ENCODE peak calls at places on chromosome 5, in nine cellular contexts. U, H, X, K, S, W, I, M and D are unnamed samples.

GRCh38 chr5:132446621-132447020 is 44.0 kb downstream of the IRF1 start:
- DNase-seq in U (peak; percentile 66), H (no peak), X (peak; percentile 73), K (peak; percentile 70), S (peak; percentile 73), W (no peak), I (peak; percentile 85), M (no peak), D (no peak)

GRCh38 chr5:158070855-158071254 is 211.9 kb upstream of the CLINT1 start:
- DNase-seq in U (no peak), H (no peak), X (no peak), K (no peak), S (no peak), W (no peak), I (no peak), M (no peak), D (no peak)

GRCh38 chr5:35369965-35370790 is 139.9 kb upstream of the PRLR start:
- DNase-seq in U (no peak), H (no peak), X (no peak), K (no peak), S (no peak), W (peak; percentile 54), I (no peak), M (no peak), D (no peak)

GRCh38 chr5:116923344-116923743 is 348.7 kb upstream of the SEMA6A start:
- DNase-seq in U (no peak), H (no peak), X (no peak), K (no peak), S (no peak), W (no peak), I (no peak), M (no peak), D (no peak)

GRCh38 chr5:179668404-179668803 is 12.4 kb downstream of the CBY3 start:
- DNase-seq in U (peak; percentile 51), H (peak; percentile 72), X (no peak), K (peak; percentile 51), S (no peak), W (peak; percentile 52), I (peak; percentile 52), M (no peak), D (no peak)

GRCh38 chr5:181217805-181218065 is 5.3 kb upstream of the TRIM41 start:
- DNase-seq in U (peak; percentile 83), H (peak; percentile 19), X (no peak), K (no peak), S (no peak), W (no peak), I (no peak), M (no peak), D (no peak)

GRCh38 chr5:95955996-95956899 is 5.4 kb downstream of the ELL2 start:
- DNase-seq in U (no peak), H (no peak), X (no peak), K (no peak), S (no peak), W (no peak), I (no peak), M (no peak), D (no peak)

GRCh38 chr5:132681983-132682382 is 8.2 kb downstream of the IL4 start:
- DNase-seq in U (no peak), H (no peak), X (no peak), K (no peak), S (no peak), W (no peak), I (no peak), M (no peak), D (no peak)

GRCh38 chr5:160894-161540 is 30.3 kb upstream of the LRRC14B start:
- DNase-seq in U (peak; percentile 22), H (no peak), X (no peak), K (no peak), S (no peak), W (no peak), I (no peak), M (peak; percentile 54), D (no peak)

GRCh38 chr5:156764149-156764548 is 85.9 kb upstream of the PPP1R2B start:
- DNase-seq in U (no peak), H (no peak), X (no peak), K (no peak), S (no peak), W (no peak), I (no peak), M (no peak), D (no peak)

GRCh38 chr5:41856644-41857491 is 13.4 kb downstream of the OXCT1 start:
- DNase-seq in U (peak; percentile 79), H (peak; percentile 69), X (peak; percentile 46), K (peak; percentile 59), S (no peak), W (peak; percentile 51), I (peak; percentile 64), M (no peak), D (no peak)

GRCh38 chr5:103393131-103393754 is 134.7 kb downstream of the MACIR start:
- DNase-seq in U (no peak), H (no peak), X (no peak), K (no peak), S (no peak), W (no peak), I (peak; percentile 15), M (no peak), D (no peak)

DNA sequence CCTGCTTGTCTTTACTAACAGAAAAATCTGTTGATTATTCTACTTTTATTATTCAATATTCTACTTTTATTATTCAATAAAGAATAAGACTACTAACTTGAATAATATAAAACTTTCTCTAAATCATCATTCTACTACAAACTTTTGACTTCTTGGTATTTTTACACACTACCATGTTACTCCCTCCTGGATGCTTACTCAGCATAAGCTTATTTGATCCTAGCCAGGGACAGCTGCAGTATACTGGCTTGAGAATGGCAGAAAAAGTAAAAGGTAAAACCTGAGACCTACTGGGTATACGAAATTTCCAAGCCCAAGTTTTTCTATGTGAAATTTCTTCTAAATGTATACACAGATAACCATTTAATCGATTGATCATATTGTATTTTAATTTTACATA is 26.1 kb downstream of the PGGT1B start:
- DNase-seq in U (no peak), H (no peak), X (no peak), K (no peak), S (no peak), W (no peak), I (no peak), M (no peak), D (no peak)
- H3K27ac ChIP-seq in U (no peak overlapping the region), H (no peak overlapping the region), X (no peak overlapping the region), K (no peak overlapping the region), S (no peak overlapping the region), W (no peak overlapping the region), I (no peak overlapping the region), M (no peak overlapping the region), D (no peak overlapping the region)

GRCh38 chr5:150144876-150145275 is 10.8 kb downstream of the PDGFRB start:
- DNase-seq in U (no peak), H (no peak), X (no peak), K (no peak), S (no peak), W (no peak), I (no peak), M (no peak), D (no peak)
- H3K4me1 ChIP-seq in U (no peaks in the 10 kb centered on the region), H (peaks cover 27% of the 10 kb centered on the region), X (peaks cover 17% of the 10 kb centered on the region), K (no peaks in the 10 kb centered on the region), S (peaks cover 99% of the 10 kb centered on the region), W (peaks cover 84% of the 10 kb centered on the region), I (no peaks in the 10 kb centered on the region), M (peaks cover 42% of the 10 kb centered on the region), D (peaks cover 62% of the 10 kb centered on the region)

GRCh38 chr5:160237571-160238093 is 8.3 kb downstream of the FABP6 start:
- DNase-seq in U (no peak), H (no peak), X (no peak), K (no peak), S (no peak), W (no peak), I (no peak), M (no peak), D (no peak)
- TF ChIP-seq CTCF in U (no peak), H (no peak), X (no peak), K (no peak), S (no peak), W (no peak), I (no peak), M (no peak), D (no peak)

GRCh38 chr5:124859027-124859426 is 112.6 kb upstream of the ZNF608 start:
- DNase-seq in U (no peak), H (no peak), X (no peak), K (no peak), S (no peak), W (peak; percentile 64), I (peak; percentile 43), M (no peak), D (no peak)

GRCh38 chr5:124856726-124857125 is 110.3 kb upstream of the ZNF608 start:
- DNase-seq in U (no peak), H (no peak), X (no peak), K (no peak), S (no peak), W (no peak), I (no peak), M (no peak), D (no peak)

GRCh38 chr5:124860271-124860670 is 113.8 kb upstream of the ZNF608 start:
- DNase-seq in U (no peak), H (no peak), X (no peak), K (no peak), S (no peak), W (peak; percentile 8), I (no peak), M (no peak), D (no peak)

DNA sequence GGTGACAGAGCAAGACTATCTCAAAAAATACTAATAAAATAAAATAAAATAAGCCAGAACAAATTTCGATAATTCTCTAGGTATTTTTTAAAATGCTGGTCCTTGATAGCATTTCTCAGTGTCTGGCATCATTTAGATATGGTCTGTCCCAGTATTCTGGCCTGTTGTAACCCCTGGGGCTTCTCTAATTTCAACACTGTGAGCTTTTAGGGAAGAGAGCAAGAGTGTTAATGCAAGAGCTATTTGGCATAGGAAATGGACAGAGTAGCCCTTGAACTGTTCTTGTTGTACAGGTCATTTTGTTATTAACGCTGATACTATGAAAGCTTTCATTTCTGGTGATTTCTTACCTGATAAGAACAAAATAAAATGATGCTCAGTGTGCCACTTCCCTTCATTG is 112.2 kb upstream of the ZNF608 start:
- DNase-seq in U (no peak), H (no peak), X (no peak), K (no peak), S (no peak), W (peak; percentile 47), I (no peak), M (no peak), D (no peak)
- H3K27ac ChIP-seq in U (no peak overlapping the region), H (no peak overlapping the region), X (no peak overlapping the region), K (no peak overlapping the region), S (no peak overlapping the region), W (peak overlapping the region; percentile 64), I (no peak overlapping the region), M (no peak overlapping the region), D (no peak overlapping the region)

DNA sequence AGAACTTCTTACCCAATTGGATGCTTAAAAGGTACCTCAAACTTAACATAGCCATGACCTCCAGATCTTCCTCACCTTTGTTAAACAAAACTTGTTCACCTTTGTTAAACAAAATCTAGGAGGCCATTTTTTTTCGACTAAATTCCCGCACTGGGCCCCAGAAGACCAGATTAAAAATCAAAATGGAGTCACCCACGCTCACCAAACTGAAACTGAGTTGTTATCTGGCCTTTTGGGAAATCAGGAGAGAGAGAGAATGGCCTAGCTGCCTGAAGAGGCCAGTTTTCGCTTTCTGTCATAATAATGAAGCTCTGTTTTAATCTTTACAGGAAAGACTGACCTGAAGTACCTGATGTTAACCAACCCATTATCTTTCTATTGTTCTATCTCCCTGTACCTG is 69.4 kb downstream of the FYB1 start:
- DNase-seq in U (no peak), H (no peak), X (no peak), K (no peak), S (no peak), W (no peak), I (no peak), M (no peak), D (no peak)
- H3K4me1 ChIP-seq in U (no peaks in the 10 kb centered on the region), H (no peaks in the 10 kb centered on the region), X (peaks cover 6% of the 10 kb centered on the region), K (no peaks in the 10 kb centered on the region), S (peaks cover 7% of the 10 kb centered on the region), W (no peaks in the 10 kb centered on the region), I (no peaks in the 10 kb centered on the region), M (no peaks in the 10 kb centered on the region), D (peaks cover 10% of the 10 kb centered on the region)